ENCODE peak calls at places on chromosomes 7 and 10, in six cellular contexts. H is K562, E is H1, N is GM12878, T is GM12891, Z is HepG2. Q is an unnamed sample.
A peak's percentile ranks its signal among the peaks of the same experiment; 100 is the strongest.

GRCh38 chr10:98301664-98302319 is 33.8 kb upstream of the LOXL4 start:
- DNase-seq in H (no peak), E (no peak), N (no peak), T (no peak), Z (peak; percentile 43), Q (no peak)

GRCh38 chr10:18615618-18616017 is 35.8 kb downstream of the NSUN6 start:
- DNase-seq in H (no peak), E (no peak), N (no peak), T (no peak), Z (peak; percentile 90), Q (no peak)

GRCh38 chr10:49594594-49594993 is 15.5 kb upstream of the SLC18A3 start:
- DNase-seq in H (peak; percentile 73), E (peak; percentile 77), N (no peak), T (no peak), Z (peak; percentile 54), Q (no peak)

GRCh38 chr10:4691776-4692175 is 134.2 kb upstream of the AKR1E2 start:
- DNase-seq in H (no peak), E (no peak), N (no peak), T (no peak), Z (no peak), Q (no peak)

GRCh38 chr7:50978633-50979215 is 196.0 kb upstream of the GRB10 start:
- DNase-seq in H (no peak), E (no peak), N (no peak), T (no peak), Z (peak; percentile 10), Q (no peak)

GRCh38 chr10:11285171-11285570 is 267.5 kb downstream of the CELF2 start:
- DNase-seq in H (peak; percentile 13), E (no peak), N (no peak), T (no peak), Z (no peak), Q (no peak)

GRCh38 chr7:25073451-25073850 is 51.6 kb downstream of the CYCS start:
- DNase-seq in H (no peak), E (no peak), N (no peak), T (no peak), Z (peak; percentile 55), Q (no peak)

GRCh38 chr10:113187066-113187777 is 237.2 kb downstream of the TCF7L2 start:
- DNase-seq in H (no peak), E (no peak), N (no peak), T (no peak), Z (peak; percentile 26), Q (no peak)

GRCh38 chr7:55052081-55052480 is 33.3 kb downstream of the EGFR start:
- DNase-seq in H (no peak), E (no peak), N (no peak), T (no peak), Z (no peak), Q (no peak)

GRCh38 chr10:98251399-98251798 is 16.6 kb downstream of the LOXL4 start:
- DNase-seq in H (no peak), E (no peak), N (no peak), T (no peak), Z (no peak), Q (no peak)

GRCh38 chr10:72008096-72008933 is 44.1 kb downstream of the CHST3 start:
- DNase-seq in H (no peak), E (no peak), N (no peak), T (no peak), Z (peak; percentile 54), Q (no peak)

GRCh38 chr10:121593267-121593666 is 5.0 kb downstream of the FGFR2 start:
- DNase-seq in H (no peak), E (no peak), N (no peak), T (no peak), Z (no peak), Q (no peak)

GRCh38 chr7:130821864-130822263 is 87.9 kb upstream of the KLF14 start:
- DNase-seq in H (no peak), E (no peak), N (no peak), T (no peak), Z (no peak), Q (no peak)

GRCh38 chr7:7820939-7821338 is 102.5 kb upstream of the RPA3 start:
- DNase-seq in H (no peak), E (no peak), N (peak; percentile 77), T (no peak), Z (no peak), Q (no peak)

GRCh38 chr7:111238891-111239290 is 148.0 kb downstream of the LRRN3 start:
- DNase-seq in H (no peak), E (no peak), N (no peak), T (no peak), Z (no peak), Q (no peak)

GRCh38 chr10:68167271-68167670 is 58.0 kb downstream of the MYPN start:
- DNase-seq in H (no peak), E (no peak), N (no peak), T (no peak), Z (no peak), Q (no peak)

GRCh38 chr7:122155566-122155965 is 11.5 kb upstream of the AASS start:
- DNase-seq in H (no peak), E (no peak), N (no peak), T (no peak), Z (no peak), Q (no peak)

GRCh38 chr10:7550038-7550437 is 116.7 kb downstream of the ITIH5 start:
- DNase-seq in H (no peak), E (no peak), N (no peak), T (no peak), Z (no peak), Q (no peak)

GRCh38 chr7:47132471-47132870 is 449.4 kb downstream of the TNS3 start:
- DNase-seq in H (no peak), E (no peak), N (no peak), T (no peak), Z (no peak), Q (no peak)

GRCh38 chr7:28621369-28621807 is 209.1 kb downstream of the CREB5 start:
- DNase-seq in H (no peak), E (no peak), N (peak; percentile 45), T (no peak), Z (no peak), Q (no peak)

GRCh38 chr7:156940421-156941122 is 8.9 kb upstream of the NOM1 start:
- DNase-seq in H (no peak), E (no peak), N (no peak), T (no peak), Z (no peak), Q (no peak)

GRCh38 chr7:156941393-156942182 is 7.9 kb upstream of the NOM1 start:
- DNase-seq in H (no peak), E (no peak), N (no peak), T (no peak), Z (no peak), Q (no peak)

GRCh38 chr7:156944876-156945275 is 4.6 kb upstream of the NOM1 start:
- DNase-seq in H (no peak), E (no peak), N (no peak), T (no peak), Z (no peak), Q (no peak)

GRCh38 chr7:156942708-156943090 is 6.8 kb upstream of the NOM1 start:
- DNase-seq in H (no peak), E (peak; percentile 54), N (no peak), T (no peak), Z (no peak), Q (no peak)

GRCh38 chr7:156943091-156944041 is 6.1 kb upstream of the NOM1 start:
- DNase-seq in H (no peak), E (no peak), N (no peak), T (no peak), Z (no peak), Q (no peak)
- TF ChIP-seq POLR2A in H (no peak), E (no peak), N (no peak), T (no peak), Z (no peak), Q (no peak)

GRCh38 chr7:92850506-92850905 is 14.1 kb upstream of the CDK6 start:
- DNase-seq in H (no peak), E (no peak), N (no peak), T (no peak), Z (no peak), Q (no peak)
- TF ChIP-seq TAF1 in H (no peak), E (no peak), N (no peak), T (no peak), Z (no peak), Q (no peak)

GRCh38 chr10:65419629-65420028 is 1506.2 kb upstream of the LRRTM3 start:
- DNase-seq in H (no peak), E (no peak), N (no peak), T (no peak), Z (no peak), Q (no peak)

GRCh38 chr10:65416094-65416493 is 1509.7 kb upstream of the LRRTM3 start:
- DNase-seq in H (no peak), E (no peak), N (no peak), T (no peak), Z (no peak), Q (no peak)

GRCh38 chr10:65415318-65415717 is 1510.5 kb upstream of the LRRTM3 start:
- DNase-seq in H (no peak), E (no peak), N (no peak), T (no peak), Z (no peak), Q (no peak)
- TF ChIP-seq POLR2AphosphoS5 in H (no peak), E (no peak), N (no peak), T (no peak), Z (no peak), Q (no peak)

GRCh38 chr10:132458595-132459251 is 61.7 kb downstream of the PWWP2B start:
- DNase-seq in H (peak; percentile 49), E (peak; percentile 96), N (no peak), T (peak; percentile 91), Z (no peak), Q (peak; percentile 85)
- TF ChIP-seq POLR2A in H (no peak), E (no peak), N (no peak), T (no peak), Z (no peak), Q (no peak)

DNA sequence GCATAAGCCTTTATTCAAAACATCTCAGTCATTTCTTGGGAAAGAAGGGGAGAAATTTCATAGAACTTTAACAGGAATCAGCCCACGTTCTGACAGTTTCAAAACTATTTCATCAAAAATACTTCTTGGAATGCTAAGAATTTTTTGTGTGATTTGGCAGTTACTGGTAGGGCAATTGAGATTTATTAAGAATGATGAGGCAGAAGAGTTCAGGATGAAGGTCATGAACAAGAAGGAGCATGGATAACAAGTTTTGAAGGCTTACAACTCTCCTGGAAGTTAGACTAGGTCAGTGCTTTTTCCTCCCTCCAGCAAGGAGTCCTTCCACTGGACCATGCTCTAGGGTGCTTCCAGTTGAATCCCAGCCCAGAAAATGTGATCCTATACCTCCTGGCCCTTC is 569.9 kb downstream of the ANKRD7 start:
- DNase-seq in H (no peak), E (no peak), N (no peak), T (no peak), Z (no peak), Q (no peak)
- TF ChIP-seq TAF1 in H (no peak), E (no peak), N (no peak), T (no peak), Z (no peak), Q (no peak)

DNA sequence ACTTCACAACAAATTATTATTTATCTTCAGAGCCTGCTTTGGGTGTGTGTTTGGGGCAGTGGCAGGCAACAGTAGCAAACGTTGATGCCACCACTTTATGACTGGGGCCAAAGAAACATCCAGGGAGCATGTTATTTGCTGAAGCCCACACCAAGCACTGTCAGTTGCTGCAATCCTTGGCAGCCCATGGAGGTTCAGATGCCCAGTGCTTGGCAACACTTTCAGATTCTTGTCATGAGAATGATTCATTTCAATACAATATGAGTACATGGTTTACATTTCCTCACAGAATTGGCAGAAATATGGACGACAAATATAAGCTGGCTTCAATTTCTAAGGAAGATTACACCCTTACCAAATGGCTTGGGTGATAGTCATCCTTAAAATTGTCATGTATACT is 46.5 kb upstream of the GLI3 start:
- DNase-seq in H (no peak), E (no peak), N (no peak), T (no peak), Z (no peak), Q (no peak)
- TF ChIP-seq POLR2AphosphoS5 in H (no peak), E (no peak), N (no peak), T (no peak), Z (no peak), Q (no peak)

GRCh38 chr10:50679149-50679548 is 55.4 kb upstream of the SGMS1 start:
- DNase-seq in H (no peak), E (peak; percentile 44), N (no peak), T (no peak), Z (no peak), Q (no peak)
- TF ChIP-seq POLR2A in H (no peak), E (no peak), N (no peak), T (no peak), Z (no peak), Q (no peak)